ENCODE peak calls at places on chromosomes 11 and 22, in six cellular contexts. R is K562, N is H1, U is HepG2, A is GM12892, W is GM12878. D is an unnamed sample.

GRCh38 chr22:37636186-37636948 is 3.1 kb upstream of the SH3BP1 start:
- DNase-seq in A (no peak), U (no peak), N (no peak), W (no peak), R (no peak), D (no peak)

GRCh38 chr11:75325713-75326438 is 25.6 kb downstream of the ARRB1 start:
- DNase-seq in A (no peak), W (no peak), R (no peak), U (no peak), N (no peak), D (no peak)

GRCh38 chr11:10913996-10914514 is 56.2 kb upstream of the ZBED5 start:
- DNase-seq in W (no peak), R (no peak), A (no peak), N (no peak), U (no peak), D (no peak)

GRCh38 chr11:134480129-134480652 is 68.1 kb upstream of the B3GAT1 start:
- DNase-seq in W (no peak), N (no peak), U (no peak), A (no peak), R (no peak), D (no peak)

GRCh38 chr11:68966894-68967780 is 13.6 kb downstream of the MRGPRD start:
- DNase-seq in R (no peak), N (no peak), W (no peak), A (no peak), U (no peak), D (no peak)

GRCh38 chr11:121614661-121615240 is 162.0 kb upstream of the SORL1-AS1 start:
- DNase-seq in A (no peak), U (no peak), W (no peak), R (no peak), N (no peak), D (no peak)

GRCh38 chr11:111378185-111378772 is 796 bp downstream of the POU2AF1 start:
- DNase-seq in R (no peak), U (no peak), W (no peak), N (no peak), A (no peak), D (no peak)

GRCh38 chr11:31089117-31089516 is 280.4 kb downstream of the DCDC1 start:
- DNase-seq in R (no peak), U (no peak), N (no peak), W (no peak), A (no peak), D (no peak)

GRCh38 chr11:71112990-71113389 is 139.4 kb downstream of the SHANK2 start:
- DNase-seq in N (peak), U (no peak), A (no peak), R (no peak), W (no peak), D (no peak)

GRCh38 chr11:45331839-45332485 is 45.8 kb upstream of the SYT13 start:
- DNase-seq in N (no peak), A (no peak), W (no peak), U (no peak), R (no peak), D (no peak)

GRCh38 chr11:94675239-94675638 is 92.9 kb upstream of the AMOTL1 start:
- DNase-seq in R (no peak), W (no peak), U (no peak), A (no peak), N (no peak), D (no peak)

GRCh38 chr11:64152841-64153691 is 12.8 kb downstream of the MACROD1 start:
- DNase-seq in R (peak), N (peak), A (peak), W (no peak), U (peak), D (peak)

GRCh38 chr22:29040385-29041275 is 21.0 kb downstream of the C22orf31 start:
- DNase-seq in R (peak), A (no peak), N (no peak), U (peak), W (peak), D (no peak)

GRCh38 chr22:30226192-30226832 is 20.2 kb downstream of the LIF start:
- DNase-seq in U (peak), R (no peak), A (no peak), W (no peak), N (no peak), D (no peak)

GRCh38 chr11:65437436-65438227 is 15.0 kb downstream of the NEAT1 start:
- DNase-seq in W (no peak), A (no peak), R (no peak), N (peak), U (no peak), D (no peak)

GRCh38 chr22:46679711-46680269 is 58.3 kb downstream of the CERK start:
- DNase-seq in N (no peak), R (no peak), U (no peak), W (no peak), A (no peak), D (no peak)

GRCh38 chr11:737366-737765 is 9.9 kb upstream of the TALDO1 start:
- DNase-seq in U (no peak), W (no peak), N (no peak), A (no peak), R (peak), D (no peak)

GRCh38 chr11:69157156-69157821 is 1.6 kb downstream of the SMIM38 start:
- DNase-seq in N (no peak), U (peak), R (peak), W (no peak), A (peak), D (no peak)

GRCh38 chr11:2036863-2037486 is 39.3 kb upstream of the H19 start:
- DNase-seq in U (no peak), A (no peak), W (no peak), R (no peak), N (no peak), D (no peak)

GRCh38 chr22:31639640-31640039 is 22.4 kb downstream of the PISD start:
- DNase-seq in A (no peak), W (no peak), U (no peak), N (no peak), R (no peak), D (no peak)

GRCh38 chr11:60942970-60943565 is 8.9 kb downstream of the SLC15A3 start:
- DNase-seq in U (no peak), A (no peak), W (no peak), N (no peak), R (no peak), D (no peak)

GRCh38 chr22:48826546-48826945 is 1001.1 kb downstream of the BRD1 start:
- DNase-seq in R (no peak), W (no peak), N (no peak), U (no peak), A (no peak), D (no peak)

GRCh38 chr22:48823941-48824340 is 1003.7 kb downstream of the BRD1 start:
- DNase-seq in N (no peak), R (no peak), A (no peak), U (no peak), W (no peak), D (no peak)

GRCh38 chr22:48827228-48827810 is 1000.4 kb downstream of the BRD1 start:
- DNase-seq in A (no peak), R (no peak), U (no peak), N (peak), W (no peak), D (no peak)

GRCh38 chr22:48825802-48826520 is 1001.7 kb downstream of the BRD1 start:
- DNase-seq in U (no peak), R (no peak), A (no peak), W (no peak), N (no peak), D (no peak)

DNA sequence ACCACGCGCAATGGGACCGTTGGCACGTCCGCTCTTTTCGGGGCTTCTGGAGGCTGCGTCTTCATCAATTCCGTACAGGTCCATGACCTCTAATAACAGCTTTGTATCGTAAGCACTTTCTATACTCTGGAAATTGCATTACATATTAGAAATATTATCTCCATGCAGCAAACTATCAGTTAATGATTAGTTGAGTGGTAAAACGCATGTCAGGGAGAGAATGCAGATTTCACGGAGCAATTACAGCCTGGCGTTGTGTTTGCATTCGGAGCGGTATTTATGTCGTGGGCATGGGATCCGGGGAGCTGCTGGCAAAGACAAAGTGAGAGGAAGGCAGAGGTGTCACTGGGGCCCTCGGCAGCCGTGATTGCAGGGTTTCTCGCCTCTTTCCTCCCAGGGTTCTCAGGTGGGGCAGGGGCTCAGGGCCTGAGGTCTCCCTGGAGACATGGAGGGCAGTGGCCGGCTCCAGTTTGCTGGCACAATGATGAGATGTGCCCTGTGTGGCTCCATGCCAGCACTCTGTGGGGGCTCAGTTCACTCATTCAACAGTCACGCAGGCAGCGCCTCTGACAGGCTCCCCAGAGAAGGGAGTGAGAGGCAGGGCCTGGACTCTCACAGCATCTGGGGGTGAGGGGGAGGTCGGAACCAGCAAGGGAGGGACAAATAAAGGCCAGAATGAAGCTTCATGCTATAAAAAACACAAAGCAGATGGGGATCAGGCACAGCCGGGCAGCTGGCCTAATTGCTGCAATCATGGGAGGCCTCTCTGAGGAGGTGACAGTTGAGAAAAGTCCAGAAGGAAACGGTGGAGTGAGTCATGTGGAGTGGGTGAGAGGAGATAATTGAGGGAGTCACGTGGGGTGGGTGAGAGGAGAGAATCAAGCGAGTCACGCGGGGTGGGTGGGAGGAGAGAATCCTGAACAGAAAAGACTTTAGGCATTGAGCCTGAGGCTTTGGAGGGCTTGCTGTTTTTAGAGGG is 1002.7 kb downstream of the BRD1 start:
- DNase-seq in A (no peak), N (no peak), R (no peak), W (no peak), U (no peak), D (no peak)
- TF ChIP-seq TAF1 in A (no peak), N (no peak), R (no peak), W (no peak), U (no peak), D (no peak)

DNA sequence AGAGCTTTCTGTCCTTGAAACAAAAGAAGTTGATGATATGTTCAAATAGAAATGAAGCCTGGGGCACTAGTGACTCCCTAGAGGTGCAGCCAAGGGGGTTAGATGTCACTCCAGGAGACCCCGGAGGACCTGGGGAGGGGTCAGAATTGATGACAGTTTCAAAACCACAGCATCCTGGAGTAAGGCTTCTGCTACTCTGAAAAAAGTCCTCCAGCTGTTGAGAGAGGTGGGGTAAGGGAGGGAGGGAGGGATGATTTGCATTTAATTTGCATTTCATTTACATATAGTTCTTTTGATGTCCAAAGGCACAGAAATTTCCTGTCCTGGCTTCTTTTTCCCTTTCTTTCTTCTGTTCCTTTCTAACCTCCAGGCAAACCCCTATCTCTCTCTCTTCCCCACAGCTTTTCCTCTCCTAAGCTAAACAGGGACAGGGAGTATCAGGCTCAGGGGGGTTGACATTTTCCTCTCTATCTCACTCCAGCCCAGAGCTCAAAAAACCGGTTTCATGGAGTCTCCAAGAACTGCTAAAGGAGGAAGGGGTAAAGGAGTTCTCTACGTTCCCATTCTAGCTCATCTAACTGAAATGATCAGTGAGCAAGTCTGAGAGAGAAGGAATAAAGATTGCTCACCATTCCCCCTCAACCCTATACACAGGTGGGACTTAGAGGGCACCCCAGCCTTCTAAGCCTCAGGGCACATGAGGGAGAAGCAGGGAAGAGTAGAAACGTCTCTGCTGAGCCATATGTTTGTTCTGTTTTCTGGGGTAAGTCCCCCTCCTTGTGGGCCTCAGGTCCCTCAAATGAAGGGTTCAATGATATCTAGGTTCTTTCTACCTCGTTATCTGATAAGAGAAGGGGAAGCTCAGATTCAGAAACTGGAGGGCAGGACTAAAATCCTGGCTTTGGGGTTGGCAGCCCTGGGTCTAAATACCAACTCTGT is 3.5 kb upstream of the POU2F3 start:
- DNase-seq in N (no peak), A (no peak), R (peak), U (no peak), W (no peak), D (no peak)
- TF ChIP-seq POLR2A in N (peak), A (peak), R (peak), U (peak), W (no peak), D (peak)

GRCh38 chr22:20980523-20980922 is 1.6 kb upstream of the LZTR1 start:
- DNase-seq in W (no peak), R (no peak), N (no peak), U (no peak), A (no peak), D (no peak)
- TF ChIP-seq TAF1 in W (no peak), R (no peak), N (no peak), U (no peak), A (no peak), D (no peak)

GRCh38 chr11:62337682-62338181 is 484 bp downstream of the ASRGL1 start:
- DNase-seq in R (peak), N (no peak), A (no peak), U (no peak), W (no peak), D (no peak)

GRCh38 chr11:62340269-62340901 is 3.1 kb downstream of the ASRGL1 start:
- DNase-seq in A (no peak), R (peak), N (peak), U (peak), W (peak), D (no peak)

GRCh38 chr11:62333768-62334167 is 3.5 kb upstream of the ASRGL1 start:
- DNase-seq in W (no peak), N (no peak), A (no peak), R (no peak), U (no peak), D (no peak)

GRCh38 chr11:62338218-62338617 is 970 bp downstream of the ASRGL1 start:
- DNase-seq in N (no peak), W (no peak), A (no peak), R (no peak), U (no peak), D (no peak)

GRCh38 chr11:62336949-62337681 is at the start of gene ASRGL1:
- DNase-seq in A (peak), R (peak), N (peak), W (peak), U (peak), D (peak)
- TF ChIP-seq POLR2A in A (no peak), R (peak), N (peak), W (peak), U (no peak), D (no peak)

D was measured in GM12891.